ENCODE peak calls at places on chromosomes 13 and 19, in five cellular contexts. One of them, this sample, is unnamed.

GRCh38 chr13:20528451-20528850 is 2.8 kb upstream of the CRYL1 start:
- DNase-seq in H1: no peak
- DNase-seq in K562: no peak
- DNase-seq in GM12891: no peak
- DNase-seq in HepG2: no peak
- DNase-seq in this sample: no peak

GRCh38 chr19:46579286-46579944 is 21.7 kb upstream of the CALM3 start:
- DNase-seq in H1: peak
- DNase-seq in K562: no peak
- DNase-seq in GM12891: no peak
- DNase-seq in HepG2: no peak
- DNase-seq in this sample: no peak

GRCh38 chr19:45885556-45886426 is at the start of gene IRF2BP1:
- DNase-seq in H1: peak
- DNase-seq in K562: peak
- DNase-seq in GM12891: peak
- DNase-seq in HepG2: peak
- DNase-seq in this sample: peak

GRCh38 chr13:47875206-47875605 is 125.9 kb downstream of the SUCLA2 start:
- DNase-seq in H1: no peak
- DNase-seq in K562: no peak
- DNase-seq in GM12891: no peak
- DNase-seq in HepG2: no peak
- DNase-seq in this sample: no peak

GRCh38 chr13:43489168-43489730 is 297.5 kb downstream of the ENOX1 start:
- DNase-seq in H1: no peak
- DNase-seq in K562: no peak
- DNase-seq in GM12891: no peak
- DNase-seq in HepG2: no peak
- DNase-seq in this sample: no peak

GRCh38 chr19:18513868-18514267 is 8.0 kb downstream of the ELL start:
- DNase-seq in H1: no peak
- DNase-seq in K562: no peak
- DNase-seq in GM12891: no peak
- DNase-seq in HepG2: no peak
- DNase-seq in this sample: no peak

GRCh38 chr19:31943305-31943704 is 402.1 kb upstream of the ZNF507 start:
- DNase-seq in H1: no peak
- DNase-seq in K562: no peak
- DNase-seq in GM12891: no peak
- DNase-seq in HepG2: no peak
- DNase-seq in this sample: no peak

GRCh38 chr19:10817291-10818038 is 18.5 kb downstream of the TMED1 start:
- DNase-seq in H1: no peak
- DNase-seq in K562: no peak
- DNase-seq in GM12891: no peak
- DNase-seq in HepG2: no peak
- DNase-seq in this sample: no peak

GRCh38 chr13:46149272-46150133 is 32.5 kb downstream of the LCP1 start:
- DNase-seq in H1: no peak
- DNase-seq in K562: no peak
- DNase-seq in GM12891: no peak
- DNase-seq in HepG2: no peak
- DNase-seq in this sample: no peak

GRCh38 chr13:78376033-78376432 is 227.3 kb downstream of the POU4F1 start:
- DNase-seq in H1: no peak
- DNase-seq in K562: no peak
- DNase-seq in GM12891: no peak
- DNase-seq in HepG2: no peak
- DNase-seq in this sample: no peak

GRCh38 chr19:11382898-11383705 is 1.0 kb downstream of the EPOR start:
- DNase-seq in H1: peak
- DNase-seq in K562: peak
- DNase-seq in GM12891: no peak
- DNase-seq in HepG2: peak
- DNase-seq in this sample: peak

GRCh38 chr13:78606471-78607408 is 3.4 kb upstream of the POU4F1 start:
- DNase-seq in H1: peak
- DNase-seq in K562: no peak
- DNase-seq in GM12891: no peak
- DNase-seq in HepG2: no peak
- DNase-seq in this sample: no peak

GRCh38 chr13:71685072-71685471 is 181.9 kb downstream of the DACH1 start:
- DNase-seq in H1: no peak
- DNase-seq in K562: no peak
- DNase-seq in GM12891: no peak
- DNase-seq in HepG2: no peak
- DNase-seq in this sample: no peak

GRCh38 chr19:30338066-30338465 is 34.1 kb upstream of the ZNF536 start:
- DNase-seq in H1: no peak
- DNase-seq in K562: no peak
- DNase-seq in GM12891: no peak
- DNase-seq in HepG2: no peak
- DNase-seq in this sample: no peak

GRCh38 chr13:60788156-60788829 is 391.3 kb downstream of the TDRD3 start:
- DNase-seq in H1: no peak
- DNase-seq in K562: no peak
- DNase-seq in GM12891: no peak
- DNase-seq in HepG2: no peak
- DNase-seq in this sample: no peak

GRCh38 chr19:34253711-34254551 is 423 bp upstream of the GARRE1 start:
- DNase-seq in H1: peak
- DNase-seq in K562: no peak
- DNase-seq in GM12891: peak
- DNase-seq in HepG2: peak
- DNase-seq in this sample: peak

GRCh38 chr19:32581704-32582164 is 744 bp downstream of the PDCD5 start:
- DNase-seq in H1: peak
- DNase-seq in K562: peak
- DNase-seq in GM12891: no peak
- DNase-seq in HepG2: no peak
- DNase-seq in this sample: no peak

GRCh38 chr13:97125810-97126738 is 96.1 kb upstream of the MBNL2 start:
- DNase-seq in H1: no peak
- DNase-seq in K562: no peak
- DNase-seq in GM12891: no peak
- DNase-seq in HepG2: no peak
- DNase-seq in this sample: peak

GRCh38 chr13:30191491-30192100 is 115.8 kb downstream of the KATNAL1 start:
- DNase-seq in H1: no peak
- DNase-seq in K562: no peak
- DNase-seq in GM12891: no peak
- DNase-seq in HepG2: no peak
- DNase-seq in this sample: no peak

GRCh38 chr19:10836478-10837325 is 690 bp upstream of the TMED1 start:
- DNase-seq in H1: no peak
- DNase-seq in K562: peak
- DNase-seq in GM12891: peak
- DNase-seq in HepG2: no peak
- DNase-seq in this sample: peak

GRCh38 chr13:29507356-29507755 is 88.1 kb downstream of the SLC7A1 start:
- DNase-seq in H1: no peak
- DNase-seq in K562: no peak
- DNase-seq in GM12891: no peak
- DNase-seq in HepG2: no peak
- DNase-seq in this sample: no peak

GRCh38 chr13:36051082-36051481 is 80.1 kb downstream of the DCLK1 start:
- DNase-seq in H1: no peak
- DNase-seq in K562: no peak
- DNase-seq in GM12891: no peak
- DNase-seq in HepG2: no peak
- DNase-seq in this sample: no peak

GRCh38 chr13:100068532-100068931 is 20.4 kb upstream of the PCCA start:
- DNase-seq in H1: no peak
- DNase-seq in K562: no peak
- DNase-seq in GM12891: no peak
- DNase-seq in HepG2: no peak
- DNase-seq in this sample: no peak

GRCh38 chr19:17996826-17997316 is 11.1 kb upstream of the ARRDC2 start:
- DNase-seq in H1: peak
- DNase-seq in K562: peak
- DNase-seq in GM12891: peak
- DNase-seq in HepG2: peak
- DNase-seq in this sample: peak

GRCh38 chr19:16621165-16621800 is 6.7 kb downstream of the MED26 start:
- DNase-seq in H1: no peak
- DNase-seq in K562: no peak
- DNase-seq in GM12891: no peak
- DNase-seq in HepG2: no peak
- DNase-seq in this sample: no peak

DNA sequence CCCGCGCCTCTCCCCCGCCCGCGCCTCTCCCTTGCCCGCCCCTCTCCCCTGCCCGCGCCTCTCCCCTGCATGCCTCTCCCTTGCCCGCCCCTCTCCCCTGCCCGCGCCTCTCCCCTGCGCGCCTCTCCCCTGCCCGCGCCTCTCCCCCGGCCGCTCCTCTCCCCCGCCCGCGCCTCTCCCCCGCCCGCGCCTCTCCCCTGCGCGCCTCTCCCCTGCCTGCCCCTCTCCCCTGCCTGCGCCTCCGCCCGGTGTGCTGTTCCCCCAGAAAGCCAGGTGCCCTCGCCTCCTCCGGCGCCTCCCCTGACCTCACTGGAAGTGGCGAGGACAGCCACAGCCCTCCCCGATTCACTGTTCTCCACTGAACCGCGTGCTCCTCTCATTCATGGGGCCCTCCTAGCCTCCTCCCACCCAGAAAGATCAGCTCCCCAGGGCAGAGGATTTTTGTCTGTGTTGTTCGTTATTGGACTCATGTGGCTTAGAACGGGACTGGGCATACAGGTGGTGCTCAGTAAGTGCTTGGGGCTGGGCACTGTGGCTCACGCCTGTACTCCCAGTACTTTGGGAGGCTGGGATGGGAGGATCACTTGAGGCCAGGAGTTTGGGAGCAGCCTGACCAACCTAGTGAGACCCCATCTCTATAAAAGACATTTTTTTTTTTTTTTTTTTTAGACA is 3.6 kb downstream of the PRTN3 start:
- DNase-seq in H1: no peak
- DNase-seq in K562: peak
- DNase-seq in GM12891: no peak
- DNase-seq in HepG2: no peak
- DNase-seq in this sample: no peak
- TF ChIP-seq POLR2AphosphoS5 in H1: no peak
- TF ChIP-seq POLR2AphosphoS5 in K562: no peak
- TF ChIP-seq POLR2AphosphoS5 in GM12891: no peak
- TF ChIP-seq POLR2AphosphoS5 in HepG2: no peak
- TF ChIP-seq POLR2AphosphoS5 in this sample: no peak

GRCh38 chr19:4913996-4914735 is 4.9 kb downstream of the UHRF1 start:
- DNase-seq in H1: no peak
- DNase-seq in K562: no peak
- DNase-seq in GM12891: no peak
- DNase-seq in HepG2: no peak
- DNase-seq in this sample: no peak
- TF ChIP-seq POLR2A in H1: no peak
- TF ChIP-seq POLR2A in K562: no peak
- TF ChIP-seq POLR2A in GM12891: no peak
- TF ChIP-seq POLR2A in HepG2: no peak
- TF ChIP-seq POLR2A in this sample: no peak

GRCh38 chr13:111515648-111516047 is 195.2 kb downstream of the TEX29 start:
- DNase-seq in H1: no peak
- DNase-seq in K562: no peak
- DNase-seq in GM12891: no peak
- DNase-seq in HepG2: no peak
- DNase-seq in this sample: no peak

GRCh38 chr13:111514646-111515617 is 194.5 kb downstream of the TEX29 start:
- DNase-seq in H1: no peak
- DNase-seq in K562: no peak
- DNase-seq in GM12891: no peak
- DNase-seq in HepG2: no peak
- DNase-seq in this sample: no peak

GRCh38 chr13:111518161-111518791 is 197.8 kb downstream of the TEX29 start:
- DNase-seq in H1: no peak
- DNase-seq in K562: no peak
- DNase-seq in GM12891: no peak
- DNase-seq in HepG2: no peak
- DNase-seq in this sample: no peak

GRCh38 chr13:111517641-111518010 is 197.2 kb downstream of the TEX29 start:
- DNase-seq in H1: no peak
- DNase-seq in K562: no peak
- DNase-seq in GM12891: no peak
- DNase-seq in HepG2: no peak
- DNase-seq in this sample: no peak

GRCh38 chr13:111516712-111517640 is 196.5 kb downstream of the TEX29 start:
- DNase-seq in H1: no peak
- DNase-seq in K562: no peak
- DNase-seq in GM12891: no peak
- DNase-seq in HepG2: no peak
- DNase-seq in this sample: no peak
- TF ChIP-seq TAF1 in H1: no peak
- TF ChIP-seq TAF1 in K562: no peak
- TF ChIP-seq TAF1 in GM12891: no peak
- TF ChIP-seq TAF1 in HepG2: no peak
- TF ChIP-seq TAF1 in this sample: no peak

GRCh38 chr13:80379245-80379644 is 38.3 kb upstream of the SPRY2 start:
- DNase-seq in H1: no peak
- DNase-seq in K562: no peak
- DNase-seq in GM12891: no peak
- DNase-seq in HepG2: no peak
- DNase-seq in this sample: no peak

GRCh38 chr13:80371840-80372509 is 31.0 kb upstream of the SPRY2 start:
- DNase-seq in H1: no peak
- DNase-seq in K562: no peak
- DNase-seq in GM12891: no peak
- DNase-seq in HepG2: no peak
- DNase-seq in this sample: no peak

GRCh38 chr13:80376554-80376953 is 35.6 kb upstream of the SPRY2 start:
- DNase-seq in H1: no peak
- DNase-seq in K562: no peak
- DNase-seq in GM12891: no peak
- DNase-seq in HepG2: no peak
- DNase-seq in this sample: no peak

GRCh38 chr13:80374453-80374852 is 33.5 kb upstream of the SPRY2 start:
- DNase-seq in H1: no peak
- DNase-seq in K562: no peak
- DNase-seq in GM12891: no peak
- DNase-seq in HepG2: no peak
- DNase-seq in this sample: no peak
- TF ChIP-seq POLR2AphosphoS5 in H1: no peak
- TF ChIP-seq POLR2AphosphoS5 in K562: no peak
- TF ChIP-seq POLR2AphosphoS5 in GM12891: no peak
- TF ChIP-seq POLR2AphosphoS5 in HepG2: no peak
- TF ChIP-seq POLR2AphosphoS5 in this sample: no peak

GRCh38 chr13:34156841-34157365 is 339.0 kb downstream of the RFC3 start:
- DNase-seq in H1: no peak
- DNase-seq in K562: no peak
- DNase-seq in GM12891: peak
- DNase-seq in HepG2: peak
- DNase-seq in this sample: peak
- TF ChIP-seq POLR2A in H1: no peak
- TF ChIP-seq POLR2A in K562: no peak
- TF ChIP-seq POLR2A in GM12891: no peak
- TF ChIP-seq POLR2A in HepG2: no peak
- TF ChIP-seq POLR2A in this sample: no peak

DNA sequence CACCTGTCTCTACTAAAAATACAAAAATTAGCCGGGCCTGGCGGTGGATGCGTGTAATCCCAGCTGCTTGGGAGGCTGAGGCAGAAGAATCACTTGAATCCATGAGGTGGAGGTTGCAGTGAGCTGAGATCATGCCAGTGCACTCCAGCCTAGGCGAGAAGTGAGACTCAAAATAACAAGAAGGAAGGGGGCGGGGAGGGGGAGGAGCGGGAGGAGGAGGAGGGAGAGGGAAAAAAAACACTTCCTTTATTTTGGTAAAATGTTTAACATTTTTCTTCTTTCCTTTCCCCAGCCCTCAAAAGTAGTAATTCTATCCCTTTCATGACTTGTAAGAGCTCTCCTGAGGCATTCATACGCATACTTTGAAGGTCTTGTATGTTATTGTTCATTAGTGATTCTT is 44.3 kb downstream of the SPRY2 start:
- DNase-seq in H1: no peak
- DNase-seq in K562: no peak
- DNase-seq in GM12891: no peak
- DNase-seq in HepG2: no peak
- DNase-seq in this sample: no peak
- TF ChIP-seq TAF1 in H1: no peak
- TF ChIP-seq TAF1 in K562: no peak
- TF ChIP-seq TAF1 in GM12891: no peak
- TF ChIP-seq TAF1 in HepG2: no peak
- TF ChIP-seq TAF1 in this sample: no peak